ENCODE peak calls at places on chromosomes 3 and 15, in six cellular contexts. U, A, Z, G, K and D are unnamed samples.

GRCh38 chr15:38991126-38991525 is 426.5 kb upstream of the RASGRP1 start:
- DNase-seq in A (no peak), Z (peak), K (peak), U (no peak), G (no peak), D (peak)

GRCh38 chr3:24829632-24830229 is 335.1 kb upstream of the THRB start:
- DNase-seq in G (no peak), Z (no peak), K (peak), A (no peak), U (no peak), D (no peak)

GRCh38 chr15:58252586-58253323 is 114.6 kb downstream of the AQP9 start:
- DNase-seq in A (no peak), G (no peak), K (no peak), U (no peak), Z (no peak), D (no peak)

GRCh38 chr15:39184701-39185390 is 396.0 kb upstream of the THBS1 start:
- DNase-seq in K (peak), A (no peak), G (no peak), U (no peak), Z (no peak), D (peak)

GRCh38 chr15:38508647-38509046 is 54.7 kb downstream of the FAM98B start:
- DNase-seq in U (no peak), G (no peak), A (no peak), K (no peak), Z (peak), D (no peak)

GRCh38 chr15:81480645-81481053 is 106.6 kb upstream of the TMC3 start:
- DNase-seq in U (no peak), Z (peak), G (no peak), A (peak), K (peak), D (peak)

GRCh38 chr3:43053291-43053690 is 52.6 kb downstream of the POMGNT2 start:
- DNase-seq in Z (no peak), K (no peak), A (no peak), U (no peak), G (no peak), D (no peak)

GRCh38 chr3:127722104-127722784 is 49.5 kb downstream of the ABTB1 start:
- DNase-seq in Z (no peak), U (no peak), G (no peak), A (no peak), K (no peak), D (no peak)

GRCh38 chr3:190305406-190305805 is 16.8 kb downstream of the CLDN1 start:
- DNase-seq in U (no peak), Z (no peak), K (peak), A (no peak), G (no peak), D (no peak)

GRCh38 chr3:23219552-23219951 is 16.4 kb downstream of the UBE2E2 start:
- DNase-seq in U (no peak), Z (no peak), A (no peak), K (no peak), G (no peak), D (no peak)

GRCh38 chr15:99721104-99721778 is 12.0 kb downstream of the LYSMD4 start:
- DNase-seq in G (no peak), Z (no peak), U (no peak), K (no peak), A (no peak), D (no peak)

GRCh38 chr15:75718326-75718725 is 5.7 kb upstream of the CSPG4 start:
- DNase-seq in Z (peak), U (no peak), G (no peak), A (no peak), K (peak), D (peak)

GRCh38 chr15:73991260-73991659 is 835 bp downstream of the STOML1 start:
- DNase-seq in G (no peak), K (peak), A (no peak), U (no peak), Z (no peak), D (no peak)

GRCh38 chr3:42649006-42649405 is 4.5 kb upstream of the ZBTB47 start:
- DNase-seq in K (no peak), A (no peak), Z (no peak), G (no peak), U (no peak), D (no peak)

GRCh38 chr3:54897028-54897711 is 30.7 kb downstream of the LRTM1 start:
- DNase-seq in Z (no peak), K (peak), A (no peak), U (no peak), G (no peak), D (no peak)

GRCh38 chr3:65033577-65033976 is 345.8 kb upstream of the ADAMTS9 start:
- DNase-seq in K (peak), G (no peak), U (no peak), Z (no peak), A (no peak), D (peak)